ENCODE peak calls at places on chromosomes 5 and 9, in ten cellular contexts. M is A549, W is left ventricle myocardium inferior, V is lung, I is body of pancreas, O is cardiac muscle cell, S is IMR-90, F is breast epithelium, Z is transverse colon, K is spleen. D is an unnamed sample.

GRCh38 chr9:114373960-114374730 is 13.6 kb downstream of the AKNA start:
- DNase-seq in M (no peak), W (no peak), V (no peak), I (no peak), O (no peak), S (no peak), F (no peak), Z (no peak), K (peak), D (no peak)

GRCh38 chr9:557601-558201 is 283.8 kb upstream of the DMRT1 start:
- DNase-seq in M (peak), W (no peak), V (no peak), I (no peak), O (no peak), S (no peak), F (no peak), Z (no peak), K (no peak), D (no peak)

GRCh38 chr9:107447834-107448233 is 41.7 kb downstream of the KLF4 start:
- DNase-seq in M (no peak), W (no peak), V (no peak), I (no peak), O (no peak), S (no peak), F (no peak), Z (no peak), K (no peak), D (no peak)

GRCh38 chr9:1231998-1232919 is 182.1 kb downstream of the DMRT2 start:
- DNase-seq in M (peak), W (peak), V (peak), I (peak), O (no peak), S (peak), F (peak), Z (peak), K (no peak), D (peak)

GRCh38 chr9:135929656-135930445 is 22.5 kb upstream of the CAMSAP1 start:
- DNase-seq in M (no peak), W (no peak), V (no peak), I (no peak), O (no peak), S (no peak), F (no peak), Z (no peak), K (no peak), D (no peak)

GRCh38 chr5:181260720-181261319 is at the start of gene TRIM52:
- DNase-seq in M (peak), W (peak), V (peak), I (peak), O (peak), S (peak), F (peak), Z (peak), K (peak), D (peak)

GRCh38 chr9:133341369-133342082 is 5.5 kb upstream of the SURF6 start:
- DNase-seq in M (no peak), W (peak), V (peak), I (peak), O (no peak), S (no peak), F (no peak), Z (peak), K (peak), D (peak)

GRCh38 chr5:157564149-157564711 is 11.3 kb downstream of the ADAM19 start:
- DNase-seq in M (no peak), W (no peak), V (no peak), I (peak), O (peak), S (no peak), F (no peak), Z (no peak), K (no peak), D (no peak)

GRCh38 chr9:134678206-134678605 is 36.6 kb downstream of the COL5A1 start:
- DNase-seq in M (no peak), W (no peak), V (no peak), I (no peak), O (no peak), S (no peak), F (no peak), Z (no peak), K (peak), D (peak)

GRCh38 chr5:141743652-141744333 is 61.8 kb upstream of the ARAP3 start:
- DNase-seq in M (no peak), W (no peak), V (no peak), I (no peak), O (no peak), S (no peak), F (no peak), Z (no peak), K (no peak), D (no peak)

GRCh38 chr5:60927450-60927849 is 17.4 kb downstream of the ERCC8 start:
- DNase-seq in M (no peak), W (no peak), V (no peak), I (peak), O (no peak), S (no peak), F (no peak), Z (no peak), K (no peak), D (no peak)

GRCh38 chr5:5203441-5203840 is 63.3 kb downstream of the ADAMTS16 start:
- DNase-seq in M (no peak), W (no peak), V (no peak), I (no peak), O (no peak), S (no peak), F (no peak), Z (no peak), K (no peak), D (no peak)

GRCh38 chr5:157575096-157575872 is at the start of gene ADAM19:
- DNase-seq in M (peak), W (peak), V (peak), I (peak), O (peak), S (peak), F (no peak), Z (peak), K (peak), D (peak)

GRCh38 chr5:95646569-95647330 is at the start of gene RFESD:
- DNase-seq in M (peak), W (peak), V (peak), I (peak), O (peak), S (peak), F (peak), Z (peak), K (peak), D (peak)
- TF ChIP-seq CTCF in M (no peak), W (peak), V (peak), I (peak), O (no peak), S (peak), F (peak), Z (no peak), K (no peak), D (no peak)

DNA sequence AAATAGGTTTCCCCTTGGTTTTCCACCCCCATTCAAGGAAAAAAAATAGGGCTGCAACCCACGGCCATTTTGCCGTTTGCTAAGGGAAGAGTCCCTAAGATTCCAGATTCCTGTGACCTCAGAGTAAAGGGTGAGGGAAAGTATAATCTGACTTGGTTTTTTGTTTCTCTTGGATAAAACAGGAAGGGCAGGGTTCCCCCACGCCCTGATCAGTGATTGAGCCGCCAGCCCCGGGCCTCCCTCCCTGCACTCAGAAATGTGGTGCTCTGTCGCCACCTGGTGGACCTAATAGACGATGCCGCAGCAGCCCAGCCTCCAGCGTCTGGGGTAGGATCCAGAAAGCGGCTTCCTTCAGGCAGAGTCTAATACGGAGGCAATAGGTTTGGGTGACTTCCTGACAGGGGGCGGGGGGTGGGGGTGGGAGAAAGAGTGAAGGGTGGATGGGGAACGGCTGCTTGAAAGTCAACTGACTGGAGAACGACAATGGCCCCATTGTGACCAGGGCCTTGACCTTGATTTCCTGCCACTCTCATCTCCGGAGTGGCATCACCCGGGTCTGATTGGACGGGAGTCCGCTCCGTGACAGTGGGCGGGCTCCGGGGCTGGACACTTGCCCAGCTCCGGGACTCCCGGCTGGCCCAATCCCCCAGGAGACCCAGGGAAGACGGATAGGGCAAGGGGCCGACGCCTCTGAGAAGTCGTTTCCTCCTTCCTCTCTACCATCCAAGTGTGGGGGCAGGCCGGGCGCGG is 17.8 kb upstream of the CYSTM1 start:
- DNase-seq in M (peak), W (peak), V (peak), I (peak), O (peak), S (peak), F (peak), Z (peak), K (peak), D (peak)
- H3K4me3 ChIP-seq in M (peak), W (peak), V (no peak), I (no peak), O (peak), S (peak), F (peak), Z (no peak), K (peak), D (peak)

GRCh38 chr5:172575416-172575815 is 65.6 kb upstream of the NEURL1B start:
- DNase-seq in M (no peak), W (no peak), V (no peak), I (no peak), O (no peak), S (no peak), F (no peak), Z (no peak), K (no peak), D (no peak)

GRCh38 chr5:172575816-172576215 is 65.2 kb upstream of the NEURL1B start:
- DNase-seq in M (no peak), W (no peak), V (no peak), I (no peak), O (no peak), S (no peak), F (no peak), Z (no peak), K (no peak), D (no peak)

GRCh38 chr5:172573986-172574844 is 66.8 kb upstream of the NEURL1B start:
- DNase-seq in M (no peak), W (peak), V (no peak), I (no peak), O (no peak), S (no peak), F (no peak), Z (no peak), K (no peak), D (no peak)

GRCh38 chr5:172573115-172573882 is 67.8 kb upstream of the NEURL1B start:
- DNase-seq in M (peak), W (peak), V (no peak), I (no peak), O (no peak), S (no peak), F (no peak), Z (no peak), K (no peak), D (no peak)

GRCh38 chr5:172574845-172575170 is 66.3 kb upstream of the NEURL1B start:
- DNase-seq in M (no peak), W (peak), V (no peak), I (no peak), O (no peak), S (no peak), F (no peak), Z (no peak), K (no peak), D (no peak)
- H3K27ac ChIP-seq in M (no peak), W (peak), V (no peak), I (no peak), O (peak), S (no peak), F (peak), Z (no peak), K (no peak), D (no peak)

DNA sequence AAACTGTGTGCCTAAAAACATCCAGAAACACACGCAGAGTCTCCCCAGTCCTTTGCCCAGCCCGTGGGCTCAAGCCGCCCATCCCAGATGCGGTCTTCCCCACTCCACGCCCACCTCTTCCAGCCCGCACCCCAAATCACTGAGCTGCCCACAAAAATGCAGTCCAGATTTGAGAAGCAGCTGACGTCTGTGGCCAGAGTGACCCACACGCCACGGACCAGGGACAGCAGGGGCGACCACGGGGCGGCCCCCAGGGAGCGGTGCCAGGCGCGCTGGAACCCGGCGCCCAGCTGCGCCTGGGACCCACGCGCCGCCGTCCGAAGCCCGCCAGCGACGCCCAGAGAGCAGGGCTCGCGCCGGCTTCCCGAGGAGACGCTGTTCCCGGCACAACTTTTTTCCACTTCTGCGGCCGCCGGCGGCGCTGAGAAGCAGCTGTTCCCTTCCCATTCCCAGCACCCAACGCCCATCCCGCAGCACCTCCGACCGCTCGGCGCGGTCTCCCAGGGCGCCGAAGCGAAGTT is 674 bp downstream of the LHFPL2 start:
- DNase-seq in M (peak), W (peak), V (peak), I (peak), O (peak), S (peak), F (peak), Z (peak), K (no peak), D (peak)
- TF ChIP-seq CTCF in M (no peak), W (no peak), V (no peak), I (peak), O (no peak), S (peak), F (no peak), Z (no peak), K (no peak), D (no peak)

GRCh38 chr5:6675784-6676499 is 37.3 kb upstream of the TENT4A start:
- DNase-seq in M (peak), W (no peak), V (no peak), I (no peak), O (no peak), S (no peak), F (no peak), Z (no peak), K (no peak), D (no peak)

GRCh38 chr5:6676702-6677101 is 36.5 kb upstream of the TENT4A start:
- DNase-seq in M (no peak), W (no peak), V (no peak), I (no peak), O (no peak), S (peak), F (no peak), Z (no peak), K (no peak), D (no peak)

GRCh38 chr5:6680922-6681321 is 32.3 kb upstream of the TENT4A start:
- DNase-seq in M (no peak), W (no peak), V (no peak), I (no peak), O (no peak), S (no peak), F (no peak), Z (no peak), K (no peak), D (no peak)

GRCh38 chr5:6681682-6682081 is 31.6 kb upstream of the TENT4A start:
- DNase-seq in M (no peak), W (no peak), V (peak), I (no peak), O (no peak), S (no peak), F (no peak), Z (no peak), K (no peak), D (no peak)

DNA sequence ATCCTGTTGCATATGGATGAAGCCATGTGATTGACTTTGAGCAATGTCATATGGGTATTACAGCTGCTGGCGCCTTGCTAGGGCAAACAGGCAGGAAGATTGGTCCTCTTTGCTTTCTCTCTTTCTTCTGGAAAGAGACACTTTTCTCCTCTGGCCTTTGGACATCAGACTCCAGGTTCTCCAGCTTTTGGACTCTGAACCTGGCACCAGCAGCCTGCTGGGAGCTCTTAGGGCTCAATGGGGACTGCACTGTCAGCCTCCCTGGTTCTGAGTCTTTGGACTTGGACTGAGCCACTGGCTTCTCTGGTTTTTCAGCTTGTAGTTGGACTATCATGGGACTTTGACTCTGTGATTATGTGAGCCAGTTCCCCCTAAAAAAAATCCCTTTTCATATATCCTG is 34.8 kb upstream of the TENT4A start:
- DNase-seq in M (no peak), W (no peak), V (peak), I (no peak), O (no peak), S (no peak), F (no peak), Z (no peak), K (no peak), D (no peak)
- H3K4me3 ChIP-seq in M (no peak), W (no peak), V (no peak), I (no peak), O (no peak), S (no peak), F (no peak), Z (no peak), K (no peak), D (no peak)

DNA sequence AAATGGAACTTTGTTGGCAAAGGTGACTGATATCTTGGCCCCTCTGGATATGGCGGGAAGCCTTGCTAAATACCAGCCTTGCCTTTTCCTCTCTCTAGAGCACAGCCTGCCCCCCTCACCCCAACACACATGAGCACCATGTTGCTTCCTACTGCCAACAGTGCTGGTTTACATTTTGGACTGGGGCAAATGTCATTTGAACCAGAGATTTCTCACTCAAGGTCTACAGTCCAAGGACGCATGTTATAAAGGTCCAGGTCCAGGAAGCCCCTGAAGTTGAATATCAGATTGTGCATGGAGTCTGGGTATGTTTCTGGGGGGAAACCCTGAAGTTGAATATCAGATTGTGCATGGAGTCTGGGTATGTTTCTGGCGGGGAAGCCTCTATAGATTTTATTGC is 19.9 kb downstream of the NEURL1B start:
- DNase-seq in M (no peak), W (no peak), V (no peak), I (no peak), O (no peak), S (no peak), F (no peak), Z (no peak), K (peak), D (no peak)
- H3K27ac ChIP-seq in M (no peak), W (peak), V (peak), I (no peak), O (peak), S (peak), F (peak), Z (peak), K (peak), D (peak)

DNA sequence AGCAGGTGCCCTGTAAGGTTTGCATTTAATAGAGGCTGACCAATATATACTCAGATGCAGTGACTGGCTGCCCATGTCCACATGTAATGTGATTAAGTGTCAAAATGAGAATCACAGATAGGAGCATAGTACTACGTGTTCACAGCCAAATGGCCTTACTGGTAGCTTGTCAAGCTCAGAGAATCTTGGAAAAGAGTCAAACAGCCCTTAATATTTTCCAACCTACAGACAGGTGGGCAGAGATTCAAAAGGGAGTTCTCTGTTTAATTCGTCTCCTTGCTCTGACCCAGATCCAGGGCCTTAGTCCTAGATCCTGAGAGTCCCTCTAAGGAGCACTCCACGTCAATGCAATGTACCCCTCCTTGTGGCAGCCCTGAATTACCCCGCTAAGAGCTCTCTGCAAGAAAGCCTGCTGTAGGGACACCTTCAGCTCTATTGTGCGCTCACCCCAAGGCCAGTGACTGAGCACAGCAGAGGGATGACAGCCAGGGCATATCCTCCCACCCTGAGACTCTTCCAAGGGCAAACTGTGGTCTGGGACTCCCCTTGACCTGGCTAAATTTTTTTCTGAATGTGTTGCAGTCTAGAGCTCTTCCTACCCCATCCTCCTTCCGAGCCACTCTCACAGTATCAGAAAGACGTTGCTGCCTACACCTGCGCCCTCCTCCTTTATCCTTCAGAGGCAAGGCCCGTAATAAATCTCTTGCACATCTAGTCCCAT is 159.2 kb downstream of the SNCAIP start:
- DNase-seq in M (no peak), W (no peak), V (no peak), I (no peak), O (no peak), S (no peak), F (no peak), Z (no peak), K (no peak), D (no peak)
- TF ChIP-seq CTCF in M (no peak), W (no peak), V (no peak), I (no peak), O (no peak), S (no peak), F (no peak), Z (no peak), K (no peak), D (no peak)

GRCh38 chr9:14031015-14031414 is 282.9 kb downstream of the NFIB start:
- DNase-seq in M (no peak), W (peak), V (no peak), I (no peak), O (peak), S (peak), F (no peak), Z (no peak), K (no peak), D (peak)
- H3K4me3 ChIP-seq in M (no peak), W (peak), V (no peak), I (no peak), O (no peak), S (no peak), F (no peak), Z (no peak), K (no peak), D (peak)